ENCODE peak calls at places on chromosomes 13 and 19, in ten cellular contexts. One of them, this sample, is unnamed.
A peak's percentile ranks its signal among the peaks of the same experiment; 100 is the strongest.

GRCh38 chr19:45477713-45478453 is 10.1 kb downstream of the FOSB start:
- DNase-seq in RWPE1: peak; percentile 66
- DNase-seq in T-helper 17 cell: no peak
- DNase-seq in cerebellar nuclear complex: no peak
- DNase-seq in activated CD4-positive, alpha-beta T cell treated with anti-CD3 and anti-CD28 coated beads for 48 hours: peak; percentile 51
- DNase-seq in T-cell: no peak
- DNase-seq in stimulated activated CD4-positive, alpha-beta T cell treated with anti-CD3 and anti-CD28 coated beads, Interleukin-2, amount 100 ng/mL, for 48 hours: peak; percentile 41
- DNase-seq in cardiac muscle cell: no peak
- DNase-seq in activated T-helper 2 cell treated with anti-CD3 and anti-CD28 coated beads, Interferon-gamma antibody, Interleukin-2, Interleukin-4, amounts not matched to agents 10 μg/mL and 5 μg/mL and 100 μg/mL, durations not matched to agents 14 hours and 24 hours and 36 hours: peak; percentile 27
- DNase-seq in activated gamma-delta T cell treated with anti-CD3 and anti-CD28 coated beads, Interleukin-2, amount 50 U/mL, for 16 hours: no peak
- DNase-seq in this sample: no peak

GRCh38 chr19:5484398-5485285 is 29.4 kb downstream of the ZNRF4 start:
- DNase-seq in RWPE1: no peak
- DNase-seq in T-helper 17 cell: no peak
- DNase-seq in cerebellar nuclear complex: no peak
- DNase-seq in activated CD4-positive, alpha-beta T cell treated with anti-CD3 and anti-CD28 coated beads for 48 hours: no peak
- DNase-seq in T-cell: no peak
- DNase-seq in stimulated activated CD4-positive, alpha-beta T cell treated with anti-CD3 and anti-CD28 coated beads, Interleukin-2, amount 100 ng/mL, for 48 hours: no peak
- DNase-seq in cardiac muscle cell: peak; percentile 24
- DNase-seq in activated T-helper 2 cell treated with anti-CD3 and anti-CD28 coated beads, Interferon-gamma antibody, Interleukin-2, Interleukin-4, amounts not matched to agents 10 μg/mL and 5 μg/mL and 100 μg/mL, durations not matched to agents 14 hours and 24 hours and 36 hours: no peak
- DNase-seq in activated gamma-delta T cell treated with anti-CD3 and anti-CD28 coated beads, Interleukin-2, amount 50 U/mL, for 16 hours: no peak
- DNase-seq in this sample: no peak

GRCh38 chr19:30029721-30030510 is 87.9 kb downstream of the URI1 start:
- DNase-seq in RWPE1: peak; percentile 32
- DNase-seq in T-helper 17 cell: no peak
- DNase-seq in cerebellar nuclear complex: no peak
- DNase-seq in activated CD4-positive, alpha-beta T cell treated with anti-CD3 and anti-CD28 coated beads for 48 hours: no peak
- DNase-seq in T-cell: no peak
- DNase-seq in stimulated activated CD4-positive, alpha-beta T cell treated with anti-CD3 and anti-CD28 coated beads, Interleukin-2, amount 100 ng/mL, for 48 hours: no peak
- DNase-seq in cardiac muscle cell: no peak
- DNase-seq in activated T-helper 2 cell treated with anti-CD3 and anti-CD28 coated beads, Interferon-gamma antibody, Interleukin-2, Interleukin-4, amounts not matched to agents 10 μg/mL and 5 μg/mL and 100 μg/mL, durations not matched to agents 14 hours and 24 hours and 36 hours: no peak
- DNase-seq in activated gamma-delta T cell treated with anti-CD3 and anti-CD28 coated beads, Interleukin-2, amount 50 U/mL, for 16 hours: no peak
- DNase-seq in this sample: no peak

GRCh38 chr13:105721056-105721455 is 814.4 kb downstream of the EFNB2 start:
- DNase-seq in RWPE1: no peak
- DNase-seq in T-helper 17 cell: no peak
- DNase-seq in cerebellar nuclear complex: no peak
- DNase-seq in activated CD4-positive, alpha-beta T cell treated with anti-CD3 and anti-CD28 coated beads for 48 hours: no peak
- DNase-seq in T-cell: no peak
- DNase-seq in stimulated activated CD4-positive, alpha-beta T cell treated with anti-CD3 and anti-CD28 coated beads, Interleukin-2, amount 100 ng/mL, for 48 hours: no peak
- DNase-seq in cardiac muscle cell: no peak
- DNase-seq in activated T-helper 2 cell treated with anti-CD3 and anti-CD28 coated beads, Interferon-gamma antibody, Interleukin-2, Interleukin-4, amounts not matched to agents 10 μg/mL and 5 μg/mL and 100 μg/mL, durations not matched to agents 14 hours and 24 hours and 36 hours: no peak
- DNase-seq in activated gamma-delta T cell treated with anti-CD3 and anti-CD28 coated beads, Interleukin-2, amount 50 U/mL, for 16 hours: no peak
- DNase-seq in this sample: no peak

GRCh38 chr19:14979498-14980255 is at the start of gene SLC1A6:
- DNase-seq in RWPE1: no peak
- DNase-seq in T-helper 17 cell: no peak
- DNase-seq in cerebellar nuclear complex: no peak
- DNase-seq in activated CD4-positive, alpha-beta T cell treated with anti-CD3 and anti-CD28 coated beads for 48 hours: no peak
- DNase-seq in T-cell: no peak
- DNase-seq in stimulated activated CD4-positive, alpha-beta T cell treated with anti-CD3 and anti-CD28 coated beads, Interleukin-2, amount 100 ng/mL, for 48 hours: no peak
- DNase-seq in cardiac muscle cell: peak; percentile 51
- DNase-seq in activated T-helper 2 cell treated with anti-CD3 and anti-CD28 coated beads, Interferon-gamma antibody, Interleukin-2, Interleukin-4, amounts not matched to agents 10 μg/mL and 5 μg/mL and 100 μg/mL, durations not matched to agents 14 hours and 24 hours and 36 hours: no peak
- DNase-seq in activated gamma-delta T cell treated with anti-CD3 and anti-CD28 coated beads, Interleukin-2, amount 50 U/mL, for 16 hours: no peak
- DNase-seq in this sample: no peak

GRCh38 chr19:13132471-13133166 is 14.6 kb downstream of the NACC1 start:
- DNase-seq in RWPE1: no peak
- DNase-seq in T-helper 17 cell: peak; percentile 32
- DNase-seq in cerebellar nuclear complex: no peak
- DNase-seq in activated CD4-positive, alpha-beta T cell treated with anti-CD3 and anti-CD28 coated beads for 48 hours: peak; percentile 82
- DNase-seq in T-cell: no peak
- DNase-seq in stimulated activated CD4-positive, alpha-beta T cell treated with anti-CD3 and anti-CD28 coated beads, Interleukin-2, amount 100 ng/mL, for 48 hours: peak; percentile 59
- DNase-seq in cardiac muscle cell: no peak
- DNase-seq in activated T-helper 2 cell treated with anti-CD3 and anti-CD28 coated beads, Interferon-gamma antibody, Interleukin-2, Interleukin-4, amounts not matched to agents 10 μg/mL and 5 μg/mL and 100 μg/mL, durations not matched to agents 14 hours and 24 hours and 36 hours: peak; percentile 70
- DNase-seq in activated gamma-delta T cell treated with anti-CD3 and anti-CD28 coated beads, Interleukin-2, amount 50 U/mL, for 16 hours: peak; percentile 36
- DNase-seq in this sample: no peak

GRCh38 chr19:55284405-55285058 is 735 bp downstream of the BRSK1 start:
- DNase-seq in RWPE1: no peak
- DNase-seq in T-helper 17 cell: no peak
- DNase-seq in cerebellar nuclear complex: no peak
- DNase-seq in activated CD4-positive, alpha-beta T cell treated with anti-CD3 and anti-CD28 coated beads for 48 hours: no peak
- DNase-seq in T-cell: no peak
- DNase-seq in stimulated activated CD4-positive, alpha-beta T cell treated with anti-CD3 and anti-CD28 coated beads, Interleukin-2, amount 100 ng/mL, for 48 hours: no peak
- DNase-seq in cardiac muscle cell: no peak
- DNase-seq in activated T-helper 2 cell treated with anti-CD3 and anti-CD28 coated beads, Interferon-gamma antibody, Interleukin-2, Interleukin-4, amounts not matched to agents 10 μg/mL and 5 μg/mL and 100 μg/mL, durations not matched to agents 14 hours and 24 hours and 36 hours: no peak
- DNase-seq in activated gamma-delta T cell treated with anti-CD3 and anti-CD28 coated beads, Interleukin-2, amount 50 U/mL, for 16 hours: no peak
- DNase-seq in this sample: no peak

GRCh38 chr19:35347171-35347929 is at the start of gene FFAR1:
- DNase-seq in RWPE1: no peak
- DNase-seq in T-helper 17 cell: peak; percentile 42
- DNase-seq in cerebellar nuclear complex: no peak
- DNase-seq in activated CD4-positive, alpha-beta T cell treated with anti-CD3 and anti-CD28 coated beads for 48 hours: peak; percentile 74
- DNase-seq in T-cell: peak; percentile 39
- DNase-seq in stimulated activated CD4-positive, alpha-beta T cell treated with anti-CD3 and anti-CD28 coated beads, Interleukin-2, amount 100 ng/mL, for 48 hours: peak; percentile 37
- DNase-seq in cardiac muscle cell: no peak
- DNase-seq in activated T-helper 2 cell treated with anti-CD3 and anti-CD28 coated beads, Interferon-gamma antibody, Interleukin-2, Interleukin-4, amounts not matched to agents 10 μg/mL and 5 μg/mL and 100 μg/mL, durations not matched to agents 14 hours and 24 hours and 36 hours: peak; percentile 23
- DNase-seq in activated gamma-delta T cell treated with anti-CD3 and anti-CD28 coated beads, Interleukin-2, amount 50 U/mL, for 16 hours: no peak
- DNase-seq in this sample: no peak

GRCh38 chr13:60453490-60453889 is 56.5 kb downstream of the TDRD3 start:
- DNase-seq in RWPE1: no peak
- DNase-seq in T-helper 17 cell: no peak
- DNase-seq in cerebellar nuclear complex: no peak
- DNase-seq in activated CD4-positive, alpha-beta T cell treated with anti-CD3 and anti-CD28 coated beads for 48 hours: no peak
- DNase-seq in T-cell: no peak
- DNase-seq in stimulated activated CD4-positive, alpha-beta T cell treated with anti-CD3 and anti-CD28 coated beads, Interleukin-2, amount 100 ng/mL, for 48 hours: no peak
- DNase-seq in cardiac muscle cell: no peak
- DNase-seq in activated T-helper 2 cell treated with anti-CD3 and anti-CD28 coated beads, Interferon-gamma antibody, Interleukin-2, Interleukin-4, amounts not matched to agents 10 μg/mL and 5 μg/mL and 100 μg/mL, durations not matched to agents 14 hours and 24 hours and 36 hours: no peak
- DNase-seq in activated gamma-delta T cell treated with anti-CD3 and anti-CD28 coated beads, Interleukin-2, amount 50 U/mL, for 16 hours: no peak
- DNase-seq in this sample: no peak

GRCh38 chr19:30853036-30853435 is 480.9 kb downstream of the ZNF536 start:
- DNase-seq in RWPE1: no peak
- DNase-seq in T-helper 17 cell: no peak
- DNase-seq in cerebellar nuclear complex: no peak
- DNase-seq in activated CD4-positive, alpha-beta T cell treated with anti-CD3 and anti-CD28 coated beads for 48 hours: no peak
- DNase-seq in T-cell: no peak
- DNase-seq in stimulated activated CD4-positive, alpha-beta T cell treated with anti-CD3 and anti-CD28 coated beads, Interleukin-2, amount 100 ng/mL, for 48 hours: no peak
- DNase-seq in cardiac muscle cell: no peak
- DNase-seq in activated T-helper 2 cell treated with anti-CD3 and anti-CD28 coated beads, Interferon-gamma antibody, Interleukin-2, Interleukin-4, amounts not matched to agents 10 μg/mL and 5 μg/mL and 100 μg/mL, durations not matched to agents 14 hours and 24 hours and 36 hours: no peak
- DNase-seq in activated gamma-delta T cell treated with anti-CD3 and anti-CD28 coated beads, Interleukin-2, amount 50 U/mL, for 16 hours: no peak
- DNase-seq in this sample: no peak

GRCh38 chr19:35715981-35716734 is 1.6 kb upstream of the KMT2B start:
- DNase-seq in RWPE1: peak; percentile 46
- DNase-seq in T-helper 17 cell: no peak
- DNase-seq in cerebellar nuclear complex: no peak
- DNase-seq in activated CD4-positive, alpha-beta T cell treated with anti-CD3 and anti-CD28 coated beads for 48 hours: no peak
- DNase-seq in T-cell: no peak
- DNase-seq in stimulated activated CD4-positive, alpha-beta T cell treated with anti-CD3 and anti-CD28 coated beads, Interleukin-2, amount 100 ng/mL, for 48 hours: no peak
- DNase-seq in cardiac muscle cell: peak; percentile 72
- DNase-seq in activated T-helper 2 cell treated with anti-CD3 and anti-CD28 coated beads, Interferon-gamma antibody, Interleukin-2, Interleukin-4, amounts not matched to agents 10 μg/mL and 5 μg/mL and 100 μg/mL, durations not matched to agents 14 hours and 24 hours and 36 hours: no peak
- DNase-seq in activated gamma-delta T cell treated with anti-CD3 and anti-CD28 coated beads, Interleukin-2, amount 50 U/mL, for 16 hours: no peak
- DNase-seq in this sample: peak; percentile 47

GRCh38 chr13:110125157-110125556 is 181.8 kb downstream of the COL4A1 start:
- DNase-seq in RWPE1: no peak
- DNase-seq in T-helper 17 cell: no peak
- DNase-seq in cerebellar nuclear complex: no peak
- DNase-seq in activated CD4-positive, alpha-beta T cell treated with anti-CD3 and anti-CD28 coated beads for 48 hours: no peak
- DNase-seq in T-cell: no peak
- DNase-seq in stimulated activated CD4-positive, alpha-beta T cell treated with anti-CD3 and anti-CD28 coated beads, Interleukin-2, amount 100 ng/mL, for 48 hours: no peak
- DNase-seq in cardiac muscle cell: no peak
- DNase-seq in activated T-helper 2 cell treated with anti-CD3 and anti-CD28 coated beads, Interferon-gamma antibody, Interleukin-2, Interleukin-4, amounts not matched to agents 10 μg/mL and 5 μg/mL and 100 μg/mL, durations not matched to agents 14 hours and 24 hours and 36 hours: no peak
- DNase-seq in activated gamma-delta T cell treated with anti-CD3 and anti-CD28 coated beads, Interleukin-2, amount 50 U/mL, for 16 hours: no peak
- DNase-seq in this sample: no peak

GRCh38 chr13:25887962-25888655 is 163.7 kb downstream of the SHISA2 start:
- DNase-seq in RWPE1: no peak
- DNase-seq in T-helper 17 cell: no peak
- DNase-seq in cerebellar nuclear complex: no peak
- DNase-seq in activated CD4-positive, alpha-beta T cell treated with anti-CD3 and anti-CD28 coated beads for 48 hours: no peak
- DNase-seq in T-cell: no peak
- DNase-seq in stimulated activated CD4-positive, alpha-beta T cell treated with anti-CD3 and anti-CD28 coated beads, Interleukin-2, amount 100 ng/mL, for 48 hours: no peak
- DNase-seq in cardiac muscle cell: no peak
- DNase-seq in activated T-helper 2 cell treated with anti-CD3 and anti-CD28 coated beads, Interferon-gamma antibody, Interleukin-2, Interleukin-4, amounts not matched to agents 10 μg/mL and 5 μg/mL and 100 μg/mL, durations not matched to agents 14 hours and 24 hours and 36 hours: no peak
- DNase-seq in activated gamma-delta T cell treated with anti-CD3 and anti-CD28 coated beads, Interleukin-2, amount 50 U/mL, for 16 hours: no peak
- DNase-seq in this sample: no peak

GRCh38 chr19:3857449-3858003 is 11.3 kb downstream of the ZFR2 start:
- DNase-seq in RWPE1: no peak
- DNase-seq in T-helper 17 cell: no peak
- DNase-seq in cerebellar nuclear complex: no peak
- DNase-seq in activated CD4-positive, alpha-beta T cell treated with anti-CD3 and anti-CD28 coated beads for 48 hours: no peak
- DNase-seq in T-cell: no peak
- DNase-seq in stimulated activated CD4-positive, alpha-beta T cell treated with anti-CD3 and anti-CD28 coated beads, Interleukin-2, amount 100 ng/mL, for 48 hours: no peak
- DNase-seq in cardiac muscle cell: peak; percentile 31
- DNase-seq in activated T-helper 2 cell treated with anti-CD3 and anti-CD28 coated beads, Interferon-gamma antibody, Interleukin-2, Interleukin-4, amounts not matched to agents 10 μg/mL and 5 μg/mL and 100 μg/mL, durations not matched to agents 14 hours and 24 hours and 36 hours: no peak
- DNase-seq in activated gamma-delta T cell treated with anti-CD3 and anti-CD28 coated beads, Interleukin-2, amount 50 U/mL, for 16 hours: no peak
- DNase-seq in this sample: no peak

GRCh38 chr19:50835103-50835784 is 1.9 kb upstream of the KLK15 start:
- DNase-seq in RWPE1: no peak
- DNase-seq in T-helper 17 cell: no peak
- DNase-seq in cerebellar nuclear complex: no peak
- DNase-seq in activated CD4-positive, alpha-beta T cell treated with anti-CD3 and anti-CD28 coated beads for 48 hours: no peak
- DNase-seq in T-cell: no peak
- DNase-seq in stimulated activated CD4-positive, alpha-beta T cell treated with anti-CD3 and anti-CD28 coated beads, Interleukin-2, amount 100 ng/mL, for 48 hours: no peak
- DNase-seq in cardiac muscle cell: peak; percentile 27
- DNase-seq in activated T-helper 2 cell treated with anti-CD3 and anti-CD28 coated beads, Interferon-gamma antibody, Interleukin-2, Interleukin-4, amounts not matched to agents 10 μg/mL and 5 μg/mL and 100 μg/mL, durations not matched to agents 14 hours and 24 hours and 36 hours: no peak
- DNase-seq in activated gamma-delta T cell treated with anti-CD3 and anti-CD28 coated beads, Interleukin-2, amount 50 U/mL, for 16 hours: no peak
- DNase-seq in this sample: no peak

GRCh38 chr19:32519023-32519422 is 62.0 kb upstream of the PDCD5 start:
- DNase-seq in RWPE1: no peak
- DNase-seq in T-helper 17 cell: no peak
- DNase-seq in cerebellar nuclear complex: no peak
- DNase-seq in activated CD4-positive, alpha-beta T cell treated with anti-CD3 and anti-CD28 coated beads for 48 hours: no peak
- DNase-seq in T-cell: peak; percentile 30
- DNase-seq in stimulated activated CD4-positive, alpha-beta T cell treated with anti-CD3 and anti-CD28 coated beads, Interleukin-2, amount 100 ng/mL, for 48 hours: no peak
- DNase-seq in cardiac muscle cell: no peak
- DNase-seq in activated T-helper 2 cell treated with anti-CD3 and anti-CD28 coated beads, Interferon-gamma antibody, Interleukin-2, Interleukin-4, amounts not matched to agents 10 μg/mL and 5 μg/mL and 100 μg/mL, durations not matched to agents 14 hours and 24 hours and 36 hours: no peak
- DNase-seq in activated gamma-delta T cell treated with anti-CD3 and anti-CD28 coated beads, Interleukin-2, amount 50 U/mL, for 16 hours: no peak
- DNase-seq in this sample: no peak

GRCh38 chr13:95588721-95589120 is 36.2 kb downstream of the CLDN10 start:
- DNase-seq in RWPE1: no peak
- DNase-seq in T-helper 17 cell: no peak
- DNase-seq in cerebellar nuclear complex: no peak
- DNase-seq in activated CD4-positive, alpha-beta T cell treated with anti-CD3 and anti-CD28 coated beads for 48 hours: no peak
- DNase-seq in T-cell: no peak
- DNase-seq in stimulated activated CD4-positive, alpha-beta T cell treated with anti-CD3 and anti-CD28 coated beads, Interleukin-2, amount 100 ng/mL, for 48 hours: no peak
- DNase-seq in cardiac muscle cell: no peak
- DNase-seq in activated T-helper 2 cell treated with anti-CD3 and anti-CD28 coated beads, Interferon-gamma antibody, Interleukin-2, Interleukin-4, amounts not matched to agents 10 μg/mL and 5 μg/mL and 100 μg/mL, durations not matched to agents 14 hours and 24 hours and 36 hours: no peak
- DNase-seq in activated gamma-delta T cell treated with anti-CD3 and anti-CD28 coated beads, Interleukin-2, amount 50 U/mL, for 16 hours: no peak
- DNase-seq in this sample: no peak

GRCh38 chr19:11699931-11700794 is 38.6 kb downstream of the ZNF823 start:
- DNase-seq in RWPE1: peak; percentile 34
- DNase-seq in T-helper 17 cell: no peak
- DNase-seq in cerebellar nuclear complex: no peak
- DNase-seq in activated CD4-positive, alpha-beta T cell treated with anti-CD3 and anti-CD28 coated beads for 48 hours: peak; percentile 13
- DNase-seq in T-cell: no peak
- DNase-seq in stimulated activated CD4-positive, alpha-beta T cell treated with anti-CD3 and anti-CD28 coated beads, Interleukin-2, amount 100 ng/mL, for 48 hours: peak; percentile 7
- DNase-seq in cardiac muscle cell: peak; percentile 14
- DNase-seq in activated T-helper 2 cell treated with anti-CD3 and anti-CD28 coated beads, Interferon-gamma antibody, Interleukin-2, Interleukin-4, amounts not matched to agents 10 μg/mL and 5 μg/mL and 100 μg/mL, durations not matched to agents 14 hours and 24 hours and 36 hours: no peak
- DNase-seq in activated gamma-delta T cell treated with anti-CD3 and anti-CD28 coated beads, Interleukin-2, amount 50 U/mL, for 16 hours: no peak
- DNase-seq in this sample: peak; percentile 29

GRCh38 chr19:40348961-40349507 is 539 bp downstream of the PLD3 start:
- DNase-seq in RWPE1: peak; percentile 25
- DNase-seq in T-helper 17 cell: no peak
- DNase-seq in cerebellar nuclear complex: peak; percentile 40
- DNase-seq in activated CD4-positive, alpha-beta T cell treated with anti-CD3 and anti-CD28 coated beads for 48 hours: peak; percentile 10
- DNase-seq in T-cell: no peak
- DNase-seq in stimulated activated CD4-positive, alpha-beta T cell treated with anti-CD3 and anti-CD28 coated beads, Interleukin-2, amount 100 ng/mL, for 48 hours: no peak
- DNase-seq in cardiac muscle cell: no peak
- DNase-seq in activated T-helper 2 cell treated with anti-CD3 and anti-CD28 coated beads, Interferon-gamma antibody, Interleukin-2, Interleukin-4, amounts not matched to agents 10 μg/mL and 5 μg/mL and 100 μg/mL, durations not matched to agents 14 hours and 24 hours and 36 hours: no peak
- DNase-seq in activated gamma-delta T cell treated with anti-CD3 and anti-CD28 coated beads, Interleukin-2, amount 50 U/mL, for 16 hours: no peak
- DNase-seq in this sample: peak; percentile 48

GRCh38 chr19:46994141-46994686 is 25.4 kb upstream of the NPAS1 start:
- DNase-seq in RWPE1: no peak
- DNase-seq in T-helper 17 cell: no peak
- DNase-seq in cerebellar nuclear complex: no peak
- DNase-seq in activated CD4-positive, alpha-beta T cell treated with anti-CD3 and anti-CD28 coated beads for 48 hours: no peak
- DNase-seq in T-cell: no peak
- DNase-seq in stimulated activated CD4-positive, alpha-beta T cell treated with anti-CD3 and anti-CD28 coated beads, Interleukin-2, amount 100 ng/mL, for 48 hours: no peak
- DNase-seq in cardiac muscle cell: no peak
- DNase-seq in activated T-helper 2 cell treated with anti-CD3 and anti-CD28 coated beads, Interferon-gamma antibody, Interleukin-2, Interleukin-4, amounts not matched to agents 10 μg/mL and 5 μg/mL and 100 μg/mL, durations not matched to agents 14 hours and 24 hours and 36 hours: no peak
- DNase-seq in activated gamma-delta T cell treated with anti-CD3 and anti-CD28 coated beads, Interleukin-2, amount 50 U/mL, for 16 hours: no peak
- DNase-seq in this sample: no peak